ENCODE peak calls at places on chromosome 14, in seven cellular contexts. B, V, I, E, Z, R and P are unnamed samples.

GRCh38 chr14:36207500-36207899 is 31.0 kb upstream of the PTCSC3 start:
- DNase-seq in B (no peak), V (peak), I (no peak), E (no peak), Z (no peak), R (no peak), P (no peak)

GRCh38 chr14:90281261-90281660 is 24.9 kb downstream of the PSMC1 start:
- DNase-seq in B (no peak), V (no peak), I (no peak), E (no peak), Z (no peak), R (no peak), P (no peak)

GRCh38 chr14:32366256-32366655 is 37.2 kb downstream of the AKAP6 start:
- DNase-seq in B (no peak), V (peak), I (no peak), E (no peak), Z (no peak), R (no peak), P (no peak)

GRCh38 chr14:30375280-30375892 is 183.6 kb upstream of the G2E3 start:
- DNase-seq in B (peak), V (peak), I (peak), E (peak), Z (peak), R (peak), P (peak)

GRCh38 chr14:24325963-24326362 is 8.9 kb downstream of the ADCY4 start:
- DNase-seq in B (no peak), V (no peak), I (no peak), E (no peak), Z (no peak), R (no peak), P (no peak)

GRCh38 chr14:43754838-43755237 is 752.2 kb downstream of the FSCB start:
- DNase-seq in B (no peak), V (no peak), I (no peak), E (no peak), Z (no peak), R (no peak), P (no peak)

GRCh38 chr14:52950898-52951729 is at the start of gene FERMT2:
- DNase-seq in B (peak), V (peak), I (peak), E (peak), Z (peak), R (peak), P (peak)

GRCh38 chr14:85963486-85963885 is 433.5 kb downstream of the FLRT2 start:
- DNase-seq in B (no peak), V (no peak), I (no peak), E (no peak), Z (no peak), R (no peak), P (no peak)

GRCh38 chr14:88584451-88584850 is 21.6 kb downstream of the ZC3H14 start:
- DNase-seq in B (no peak), V (no peak), I (no peak), E (no peak), Z (no peak), R (no peak), P (no peak)

GRCh38 chr14:38143170-38143569 is 64.5 kb upstream of the SSTR1 start:
- DNase-seq in B (no peak), V (no peak), I (no peak), E (no peak), Z (no peak), R (no peak), P (no peak)